ENCODE peak calls at places on chromosomes 7 and 10, in four cellular contexts. S is WTC11, C is GM12878, F is SK-N-SH. J is an unnamed sample.

GRCh38 chr7:141462958-141463357 is 88.3 kb upstream of the AGK start:
- DNase-seq in S (no peak), F (no peak), C (no peak), J (no peak)

GRCh38 chr10:25552283-25552919 is 377.6 kb downstream of the GPR158 start:
- DNase-seq in C (no peak), S (no peak), F (no peak), J (no peak)

GRCh38 chr10:3791974-3792633 is 7.1 kb upstream of the KLF6 start:
- DNase-seq in C (no peak), F (no peak), S (no peak), J (no peak)

GRCh38 chr7:155169498-155170065 is 99.5 kb downstream of the HTR5A start:
- DNase-seq in F (no peak), C (no peak), S (no peak), J (no peak)

GRCh38 chr7:88361357-88361756 is 54.7 kb upstream of the STEAP4 start:
- DNase-seq in F (no peak), S (no peak), C (no peak), J (no peak)

GRCh38 chr10:117370205-117370604 is 5.0 kb downstream of the PDZD8 start:
- DNase-seq in S (no peak), C (no peak), F (no peak), J (no peak)

GRCh38 chr7:156827587-156828203 is 65.3 kb downstream of the LMBR1 start:
- DNase-seq in C (no peak), S (no peak), F (peak), J (no peak)

GRCh38 chr7:154304231-154304630 is 252.0 kb downstream of the DPP6 start:
- DNase-seq in F (peak), C (no peak), S (no peak), J (no peak)

GRCh38 chr10:18238875-18239485 is 98.8 kb downstream of the CACNB2 start:
- DNase-seq in S (no peak), F (peak), C (no peak), J (peak)

GRCh38 chr10:26697922-26698608 is 564 bp downstream of the PDSS1 start:
- DNase-seq in S (no peak), F (peak), C (no peak), J (peak)

GRCh38 chr10:43162604-43163003 is 24.4 kb downstream of the CSGALNACT2 start:
- DNase-seq in C (no peak), S (no peak), F (no peak), J (no peak)

GRCh38 chr7:23759556-23760391 is 49.8 kb downstream of the STK31 start:
- DNase-seq in S (no peak), F (no peak), C (no peak), J (no peak)

GRCh38 chr10:101291254-101292193 is 62.3 kb upstream of the LBX1 start:
- DNase-seq in S (peak), F (peak), C (no peak), J (peak)

GRCh38 chr7:114901771-114902170 is 20.1 kb upstream of the MDFIC start:
- DNase-seq in F (no peak), S (no peak), C (no peak), J (no peak)

GRCh38 chr7:3028071-3028766 is 15.4 kb downstream of the CARD11 start:
- DNase-seq in C (no peak), F (peak), S (no peak), J (no peak)

GRCh38 chr7:159027803-159028455 is 116.7 kb downstream of the VIPR2 start:
- DNase-seq in F (no peak), S (no peak), C (no peak), J (no peak)

GRCh38 chr10:31149835-31150512 is 118.3 kb upstream of the ZNF438 start:
- DNase-seq in S (no peak), F (no peak), C (no peak), J (no peak)

GRCh38 chr10:123136806-123137642 is 1.3 kb downstream of the HMX3 start:
- DNase-seq in C (no peak), F (no peak), S (peak), J (peak)

GRCh38 chr10:97422921-97423420 is 3.0 kb upstream of the PGAM1 start:
- DNase-seq in S (no peak), C (no peak), F (no peak), J (no peak)

GRCh38 chr7:123692471-123692877 is 36.8 kb downstream of the LMOD2 start:
- DNase-seq in F (no peak), S (peak), C (no peak), J (peak)
- TF ChIP-seq USF1 in F (no peak), S (no peak), C (no peak), J (no peak)

DNA sequence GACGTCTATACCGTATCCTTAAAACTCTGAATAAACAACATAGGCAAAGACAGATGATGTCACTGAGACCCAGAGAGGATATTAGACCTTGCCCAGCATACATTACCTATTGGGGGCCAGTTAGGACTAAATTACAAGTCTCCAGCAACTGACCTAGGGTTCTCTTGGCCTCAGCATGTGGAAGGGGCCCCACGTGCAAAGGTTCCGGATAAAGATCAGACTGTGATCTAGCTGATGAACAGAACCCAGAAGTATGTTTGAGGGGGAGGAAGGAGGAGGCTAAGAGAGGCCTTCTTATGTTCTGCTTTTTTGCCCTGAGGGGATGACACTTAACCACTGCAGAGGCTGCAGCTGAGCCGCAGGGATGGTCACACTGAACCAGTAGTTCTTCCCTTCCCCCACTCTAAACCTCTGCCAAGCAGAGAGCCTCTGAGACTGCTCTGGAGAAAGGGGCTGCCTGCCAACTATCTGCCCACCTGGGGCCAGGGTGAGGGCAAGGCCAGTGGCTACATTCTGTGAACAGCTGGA is 24.0 kb upstream of the KMT2C start:
- DNase-seq in S (no peak), F (peak), C (no peak), J (no peak)
- TF ChIP-seq USF1 in S (no peak), F (no peak), C (no peak), J (no peak)

DNA sequence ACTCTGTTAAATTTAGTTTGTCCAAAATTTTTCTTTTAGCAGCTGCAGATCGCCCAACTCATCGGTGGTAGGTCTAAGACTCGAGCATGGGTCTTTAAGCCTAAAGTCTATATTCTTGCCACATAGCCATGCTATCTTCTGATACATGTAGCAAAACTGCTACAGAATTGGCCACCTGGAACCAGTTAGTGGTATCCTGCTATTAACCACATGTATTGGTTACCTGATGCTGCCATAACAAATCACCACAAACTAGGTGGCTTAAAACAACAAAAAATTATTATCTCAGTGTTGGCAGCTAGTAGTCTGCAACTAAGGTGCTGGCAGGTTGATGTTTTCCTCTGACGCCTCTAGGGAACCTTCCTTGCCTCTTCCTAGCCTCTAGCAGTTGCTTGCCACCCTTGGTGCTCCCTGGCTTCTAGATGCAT is 96.7 kb upstream of the PIK3CG start:
- DNase-seq in S (no peak), F (no peak), C (peak), J (no peak)
- TF ChIP-seq USF1 in S (no peak), F (no peak), C (no peak), J (no peak)

GRCh38 chr10:119657725-119658124 is 6.5 kb downstream of the BAG3 start:
- DNase-seq in S (no peak), F (no peak), C (no peak), J (no peak)
- TF ChIP-seq USF1 in S (no peak), F (no peak), C (no peak), J (no peak)

DNA sequence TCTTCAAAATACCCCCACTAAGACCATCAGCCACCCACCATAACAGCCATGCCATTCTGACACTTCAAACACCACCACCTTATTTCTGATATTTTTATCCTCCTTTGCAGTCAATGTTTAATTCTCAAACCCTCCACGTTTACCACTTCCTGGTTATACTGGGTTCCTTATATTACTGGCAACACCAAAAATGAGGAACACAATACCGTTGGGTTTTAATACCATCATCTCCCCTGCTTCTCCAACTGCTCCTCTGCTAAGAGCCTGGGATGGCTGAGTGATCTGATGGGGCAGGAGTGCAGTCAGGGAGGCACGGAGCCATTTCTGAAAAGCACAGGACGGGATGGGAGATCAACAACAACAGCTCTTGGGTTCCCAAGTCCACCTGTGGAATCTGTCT is 140.5 kb downstream of the CHCHD3 start:
- DNase-seq in F (no peak), C (no peak), S (no peak), J (no peak)
- TF ChIP-seq USF1 in F (no peak), C (no peak), S (no peak), J (no peak)

GRCh38 chr10:133129151-133129853 is 30.7 kb upstream of the KNDC1 start:
- DNase-seq in C (no peak), S (no peak), F (peak), J (no peak)
- TF ChIP-seq USF1 in C (no peak), S (no peak), F (no peak), J (no peak)

DNA sequence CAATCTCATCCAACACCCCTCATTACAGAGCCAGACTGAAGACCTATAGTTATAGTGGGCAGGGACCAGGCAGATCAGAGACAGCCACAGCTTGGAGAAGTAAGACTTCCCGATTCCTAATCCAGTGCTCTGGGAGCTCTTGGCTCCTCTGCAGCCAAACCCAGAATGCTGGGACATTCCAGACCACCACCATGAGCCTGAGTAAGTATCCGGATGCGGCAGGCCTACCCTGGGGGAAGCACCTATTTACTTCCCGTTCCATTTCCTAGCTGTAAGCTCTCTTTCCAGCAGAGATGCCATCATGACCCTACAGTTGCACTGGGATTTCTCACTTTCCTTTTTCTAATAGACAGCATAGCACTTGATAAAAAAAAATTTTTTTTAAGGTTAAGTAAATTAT is 16.4 kb downstream of the HIP1 start:
- DNase-seq in C (no peak), F (no peak), S (no peak), J (no peak)
- TF ChIP-seq USF1 in C (no peak), F (no peak), S (no peak), J (no peak)

DNA sequence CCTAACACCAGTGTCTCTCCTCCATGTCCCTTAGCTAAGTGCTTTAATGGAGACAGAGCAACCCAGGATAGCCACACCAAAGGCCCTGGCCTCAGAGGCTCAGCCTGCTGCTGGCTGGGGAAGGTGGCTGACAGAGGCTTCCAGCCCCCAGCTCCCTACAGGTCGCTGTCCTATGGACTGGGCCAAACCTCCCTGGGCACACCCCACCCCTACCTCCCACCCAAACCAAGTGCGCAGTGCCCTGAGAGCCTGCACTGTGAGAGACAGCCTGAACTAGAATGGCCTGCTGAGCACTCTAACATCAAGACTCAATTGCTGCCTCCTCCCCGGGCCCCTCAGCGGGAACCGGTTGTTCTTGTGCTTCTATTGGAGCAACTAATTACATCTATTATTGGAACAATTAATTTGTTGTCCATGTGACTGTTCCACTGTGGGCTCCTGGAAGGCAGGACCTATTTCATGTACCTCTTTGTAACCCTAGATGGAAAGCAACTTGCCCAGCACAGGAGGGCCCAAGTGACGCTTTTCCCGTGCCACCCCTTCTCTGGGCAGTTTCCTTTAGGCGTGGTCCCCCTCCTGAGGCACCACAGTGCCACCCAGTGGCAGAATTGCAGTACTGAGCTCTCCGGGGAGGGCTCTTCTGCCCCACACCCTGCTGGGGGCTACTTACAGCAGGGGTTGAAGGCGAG is 63.6 kb upstream of the WAPL start:
- DNase-seq in S (peak), C (peak), F (peak), J (peak)
- TF ChIP-seq USF1 in S (no peak), C (no peak), F (no peak), J (no peak)

J was measured in K562.